ENCODE peak calls at places on chromosomes 5 and 9, in eight cellular contexts. U is HepG2; M is hepatocyte; L is aorta; N is uterus; Q is prostate gland; T is CD4-positive, alpha-beta memory T cell; J is IMR-90. R is an unnamed sample.

GRCh38 chr9:92561374-92562329 is 25.9 kb upstream of the ECM2 start:
- DNase-seq in U (no peak), T (no peak), J (peak; percentile 74), M (no peak), L (no peak), Q (no peak), N (no peak), R (no peak)

GRCh38 chr5:15013654-15014463 is 142.3 kb upstream of the ANKH start:
- DNase-seq in J (peak; percentile 80), T (peak; percentile 29), M (peak; percentile 84), Q (peak; percentile 56), L (no peak), U (peak; percentile 75), N (no peak), R (no peak)

GRCh38 chr5:74543162-74543995 is 97.1 kb downstream of the ENC1 start:
- DNase-seq in L (no peak), Q (peak; percentile 13), T (no peak), N (peak; percentile 41), U (no peak), J (peak; percentile 80), M (peak; percentile 67), R (no peak)

GRCh38 chr5:157516016-157516415 is 56.0 kb downstream of the NIPAL4 start:
- DNase-seq in U (no peak), M (peak; percentile 37), N (peak; percentile 57), Q (no peak), T (no peak), L (no peak), J (peak; percentile 94), R (no peak)

GRCh38 chr9:15298362-15298761 is 8.7 kb downstream of the TTC39B start:
- DNase-seq in L (no peak), Q (no peak), J (no peak), T (no peak), U (no peak), M (no peak), N (no peak), R (no peak)

GRCh38 chr9:4099961-4100360 is 199.9 kb downstream of the GLIS3 start:
- DNase-seq in N (no peak), U (no peak), Q (no peak), M (no peak), J (no peak), L (no peak), T (no peak), R (no peak)

GRCh38 chr5:171462136-171462927 is 42.9 kb downstream of the FGF18 start:
- DNase-seq in U (no peak), T (no peak), Q (no peak), M (no peak), L (peak; percentile 70), N (no peak), J (no peak), R (no peak)

GRCh38 chr5:136036991-136037705 is 8.4 kb downstream of the TGFBI start:
- DNase-seq in T (peak; percentile 55), U (no peak), J (peak; percentile 53), Q (peak; percentile 23), M (no peak), L (no peak), N (no peak), R (peak; percentile 85)

GRCh38 chr5:597871-598563 is 14.1 kb upstream of the CEP72 start:
- DNase-seq in T (no peak), Q (no peak), M (no peak), L (no peak), N (no peak), J (no peak), U (no peak), R (no peak)

GRCh38 chr5:36357391-36357790 is 55.7 kb upstream of the RANBP3L start:
- DNase-seq in T (no peak), N (no peak), L (no peak), M (no peak), Q (no peak), U (no peak), J (peak; percentile 63), R (no peak)

GRCh38 chr5:978693-979092 is 29.9 kb upstream of the NKD2 start:
- DNase-seq in J (no peak), U (no peak), N (no peak), L (no peak), Q (no peak), T (no peak), M (peak; percentile 1), R (no peak)

GRCh38 chr5:35804201-35804653 is 52.5 kb upstream of the IL7R start:
- DNase-seq in Q (no peak), N (no peak), J (no peak), L (no peak), M (no peak), U (no peak), T (no peak), R (no peak)

GRCh38 chr5:16902846-16903245 is 33.2 kb downstream of the MYO10 start:
- DNase-seq in L (no peak), J (no peak), U (no peak), M (peak; percentile 57), N (no peak), Q (no peak), T (no peak), R (no peak)

GRCh38 chr5:17024686-17025180 is 88.6 kb upstream of the MYO10 start:
- DNase-seq in J (peak; percentile 85), N (no peak), M (peak; percentile 35), U (no peak), Q (peak; percentile 40), T (no peak), L (no peak), R (no peak)

GRCh38 chr9:92180669-92181181 is 65.5 kb upstream of the SPTLC1 start:
- DNase-seq in M (peak; percentile 29), L (no peak), T (no peak), U (peak; percentile 20), Q (no peak), J (peak; percentile 91), N (no peak), R (no peak)

GRCh38 chr5:175824621-175825020 is 46.8 kb upstream of the CPLX2 start:
- DNase-seq in T (no peak), L (no peak), M (no peak), J (no peak), U (no peak), N (no peak), Q (no peak), R (no peak)

GRCh38 chr9:83027153-83027867 is 35.6 kb downstream of the RASEF start:
- DNase-seq in T (no peak), M (peak; percentile 30), J (peak; percentile 90), N (no peak), L (no peak), Q (no peak), U (peak; percentile 7), R (no peak)

GRCh38 chr5:14016549-14016948 is 72.1 kb upstream of the DNAH5 start:
- DNase-seq in T (no peak), J (no peak), Q (no peak), L (no peak), N (no peak), M (no peak), U (no peak), R (no peak)

GRCh38 chr5:103808464-103809106 is 246.0 kb upstream of the NUDT12 start:
- DNase-seq in M (peak; percentile 79), J (peak; percentile 50), U (peak; percentile 34), T (no peak), Q (no peak), L (no peak), N (no peak), R (no peak)

GRCh38 chr5:96655506-96655905 is 6.7 kb upstream of the CAST start:
- DNase-seq in Q (no peak), T (no peak), M (no peak), U (no peak), L (no peak), N (no peak), J (peak; percentile 42), R (no peak)

GRCh38 chr5:19886123-19886921 is 101.7 kb downstream of the CDH18 start:
- DNase-seq in L (no peak), N (no peak), J (peak; percentile 86), T (no peak), Q (no peak), U (no peak), M (no peak), R (no peak)
- H3K4me3 ChIP-seq in L (no peak overlapping the region), N (no peak overlapping the region), J (no peak overlapping the region), T (no peak overlapping the region), Q (no peak overlapping the region), U (no peak overlapping the region), M (no peak overlapping the region), R (no peak overlapping the region)

GRCh38 chr5:58411372-58411771 is 48.5 kb downstream of the PLK2 start:
- DNase-seq in L (no peak), Q (no peak), T (no peak), J (peak; percentile 22), N (no peak), U (no peak), M (no peak), R (no peak)
- H3K27ac ChIP-seq in L (no peak overlapping the region), Q (no peak overlapping the region), T (no peak overlapping the region), J (no peak overlapping the region), N (no peak overlapping the region), U (no peak overlapping the region), M (peak overlapping the region; percentile 21), R (no peak overlapping the region)

GRCh38 chr9:137030006-137030405 is 1.9 kb downstream of the FUT7 start:
- DNase-seq in Q (no peak), U (no peak), N (no peak), L (no peak), T (no peak), J (no peak), M (no peak), R (no peak)

GRCh38 chr9:137030528-137030927 is 1.4 kb downstream of the FUT7 start:
- DNase-seq in T (peak; percentile 32), U (no peak), J (no peak), L (no peak), Q (no peak), N (no peak), M (no peak), R (no peak)

GRCh38 chr9:137032893-137033292 is 1.0 kb upstream of the FUT7 start:
- DNase-seq in N (no peak), M (no peak), Q (no peak), L (no peak), J (no peak), U (no peak), T (no peak), R (peak; percentile 82)

GRCh38 chr9:137030931-137031527 is 859 bp downstream of the FUT7 start:
- DNase-seq in T (no peak), J (no peak), M (no peak), Q (no peak), L (no peak), U (no peak), N (no peak), R (no peak)

GRCh38 chr9:137031904-137032639 is at the start of gene FUT7:
- DNase-seq in U (no peak), Q (no peak), L (no peak), J (no peak), T (peak; percentile 31), N (no peak), M (no peak), R (no peak)
- H3K4me3 ChIP-seq in U (no peak within 1 kb of the TSS), Q (no peak within 1 kb of the TSS), L (no peak within 1 kb of the TSS), J (no peak within 1 kb of the TSS), T (peak within 1 kb of the TSS; percentile 75), N (no peak within 1 kb of the TSS), M (no peak within 1 kb of the TSS), R (no peak within 1 kb of the TSS)

GRCh38 chr9:126217121-126217520 is 109.5 kb upstream of the MVB12B start:
- DNase-seq in J (no peak), N (no peak), L (no peak), T (no peak), M (no peak), Q (no peak), U (no peak), R (no peak)
- H3K27ac ChIP-seq in J (no peak overlapping the region), N (no peak overlapping the region), L (no peak overlapping the region), T (no peak overlapping the region), M (no peak overlapping the region), Q (no peak overlapping the region), U (no peak overlapping the region), R (no peak overlapping the region)

R was measured in sigmoid colon.